ENCODE peak calls at places on chromosomes 16 and 17, in ten cellular contexts. Q is pancreas, N is EL, D is HFF-Myc, L is cardiac fibroblast, K is hepatocyte, B is heart left ventricle, R is cardiac muscle cell, M is KBM-7, S is Right ventricle myocardium superior. J is an unnamed sample.

GRCh38 chr17:60926466-60927183 is 249.0 kb downstream of the BCAS3 start:
- DNase-seq in K (no peak), L (peak; percentile 26), N (peak; percentile 24), B (no peak), Q (no peak), R (no peak), S (no peak), D (no peak), M (no peak), J (no peak)

GRCh38 chr16:27853101-27853500 is 210.4 kb downstream of the GSG1L start:
- DNase-seq in D (no peak), B (no peak), L (no peak), S (no peak), K (no peak), N (no peak), M (no peak), R (peak; percentile 50), Q (no peak), J (no peak)

GRCh38 chr16:23174622-23175021 is 7.9 kb upstream of the SCNN1G start:
- DNase-seq in Q (no peak), R (peak; percentile 65), B (no peak), K (peak; percentile 34), L (peak; percentile 27), N (no peak), S (no peak), D (no peak), M (no peak), J (no peak)

GRCh38 chr17:82244413-82245140 is 15.7 kb downstream of the SLC16A3 start:
- DNase-seq in R (no peak), S (no peak), Q (no peak), M (peak; percentile 65), L (peak; percentile 67), B (no peak), K (no peak), D (no peak), N (no peak), J (no peak)

GRCh38 chr17:82400830-82401229 is 17.3 kb upstream of the HEXD start:
- DNase-seq in L (no peak), R (no peak), Q (no peak), S (peak; percentile 80), D (no peak), B (peak; percentile 66), N (no peak), M (peak; percentile 94), K (no peak), J (peak; percentile 78)

GRCh38 chr16:48011466-48011865 is 144.3 kb downstream of the ABCC12 start:
- DNase-seq in B (no peak), N (no peak), K (no peak), Q (no peak), L (no peak), D (no peak), M (no peak), R (no peak), S (no peak), J (no peak)

GRCh38 chr17:70365098-70365583 is 195.8 kb downstream of the KCNJ2 start:
- DNase-seq in K (peak; percentile 19), N (peak; percentile 48), M (peak; percentile 8), R (no peak), L (peak; percentile 58), B (no peak), D (no peak), S (no peak), Q (no peak), J (no peak)

GRCh38 chr16:86243571-86244154 is 266.7 kb upstream of the FOXF1 start:
- DNase-seq in D (no peak), R (no peak), M (no peak), L (no peak), K (no peak), S (no peak), B (no peak), N (no peak), Q (no peak), J (no peak)

GRCh38 chr16:1871974-1872635 is at the start of gene MEIOB:
- DNase-seq in L (peak; percentile 15), Q (peak; percentile 35), D (no peak), B (no peak), M (no peak), N (peak; percentile 10), R (peak; percentile 59), K (peak; percentile 44), S (no peak), J (no peak)

GRCh38 chr17:39687101-39687545 is 734 bp downstream of the PGAP3 start:
- DNase-seq in R (no peak), K (no peak), D (no peak), M (no peak), B (no peak), Q (no peak), N (no peak), L (no peak), S (no peak), J (no peak)

GRCh38 chr16:897200-897543 is 73.6 kb downstream of the LMF1 start:
- DNase-seq in D (no peak), N (no peak), K (no peak), S (no peak), R (no peak), B (no peak), Q (no peak), L (no peak), M (no peak), J (no peak)

GRCh38 chr17:58302171-58302918 is 21.6 kb upstream of the MPO start:
- DNase-seq in B (no peak), R (no peak), Q (no peak), L (no peak), M (no peak), D (no peak), S (peak; percentile 12), N (no peak), K (no peak), J (peak; percentile 51)

GRCh38 chr17:79844869-79845600 is 5.8 kb upstream of the CBX4 start:
- DNase-seq in B (peak; percentile 62), N (peak; percentile 38), Q (peak; percentile 63), R (peak; percentile 73), K (peak; percentile 84), D (no peak), M (no peak), S (peak; percentile 71), L (peak; percentile 21), J (peak; percentile 85)

GRCh38 chr16:4176794-4177438 is 60.7 kb upstream of the ADCY9 start:
- DNase-seq in B (no peak), D (no peak), Q (no peak), L (peak; percentile 78), M (peak; percentile 19), S (no peak), K (peak; percentile 75), R (no peak), N (peak; percentile 71), J (no peak)

GRCh38 chr17:77146882-77147281 is 6.1 kb downstream of the SEC14L1 start:
- DNase-seq in M (no peak), L (no peak), N (no peak), S (peak; percentile 59), B (peak; percentile 40), D (no peak), Q (peak; percentile 71), K (peak; percentile 69), R (no peak), J (no peak)

GRCh38 chr16:84751241-84751640 is 51.4 kb downstream of the USP10 start:
- DNase-seq in B (no peak), K (no peak), N (no peak), L (no peak), M (no peak), S (no peak), R (no peak), D (no peak), Q (no peak), J (no peak)

GRCh38 chr16:49055824-49056545 is 225.7 kb downstream of the CBLN1 start:
- DNase-seq in Q (no peak), N (no peak), D (no peak), L (no peak), K (no peak), M (no peak), B (no peak), S (no peak), R (no peak), J (no peak)

GRCh38 chr17:69047368-69048263 is 13.1 kb downstream of the ABCA9 start:
- DNase-seq in Q (peak; percentile 61), M (peak; percentile 97), D (no peak), S (peak; percentile 76), B (peak; percentile 72), R (peak; percentile 46), K (peak; percentile 78), N (peak; percentile 42), L (peak; percentile 87), J (peak; percentile 71)

GRCh38 chr17:45393477-45393876 is 39.2 kb downstream of the ARHGAP27 start:
- DNase-seq in S (no peak), L (no peak), N (no peak), R (no peak), D (no peak), M (no peak), Q (no peak), K (no peak), B (no peak), J (no peak)

GRCh38 chr16:50368410-50369132 is at the start of gene BRD7:
- DNase-seq in R (peak; percentile 86), Q (peak; percentile 74), K (peak; percentile 91), L (peak; percentile 43), N (peak; percentile 61), M (peak; percentile 37), B (peak; percentile 67), S (peak; percentile 73), D (no peak), J (peak; percentile 85)

GRCh38 chr17:61416540-61417363 is 17.1 kb downstream of the TBX2 start:
- DNase-seq in Q (peak; percentile 80), D (peak; percentile 77), M (peak; percentile 87), S (peak; percentile 93), N (peak; percentile 95), R (peak; percentile 97), L (peak; percentile 89), K (peak; percentile 95), B (peak; percentile 93), J (peak; percentile 93)

GRCh38 chr17:7852919-7853692 is 1.8 kb upstream of the TMEM88 start:
- DNase-seq in S (no peak), B (no peak), L (no peak), N (no peak), D (no peak), M (no peak), R (no peak), Q (peak; percentile 29), K (peak; percentile 14), J (peak; percentile 49)

GRCh38 chr17:58006563-58006923 is 503 bp downstream of the SRSF1 start:
- DNase-seq in L (peak; percentile 78), S (peak; percentile 84), M (peak; percentile 80), K (peak; percentile 93), Q (peak; percentile 66), R (peak; percentile 87), B (peak; percentile 84), N (peak; percentile 74), D (no peak), J (peak; percentile 85)

GRCh38 chr17:74527081-74527480 is 4.2 kb downstream of the CD300LB start:
- DNase-seq in M (no peak), R (no peak), K (no peak), B (no peak), Q (no peak), N (no peak), L (no peak), S (no peak), D (no peak), J (no peak)

GRCh38 chr17:81967533-81968395 is 6.8 kb upstream of the NOTUM start:
- DNase-seq in M (peak; percentile 25), B (peak; percentile 89), Q (peak; percentile 82), D (peak; percentile 24), S (peak; percentile 86), R (peak; percentile 95), L (peak; percentile 65), K (peak; percentile 88), N (peak; percentile 54), J (peak; percentile 87)

GRCh38 chr16:71570143-71570542 is 6.7 kb downstream of the TAT start:
- DNase-seq in S (no peak), D (no peak), B (no peak), Q (no peak), M (no peak), K (no peak), R (no peak), L (no peak), N (no peak), J (no peak)

GRCh38 chr16:78816499-78817441 is 717.3 kb downstream of the WWOX start:
- DNase-seq in R (no peak), N (no peak), D (no peak), S (no peak), B (no peak), K (peak; percentile 40), M (no peak), Q (peak; percentile 52), L (peak; percentile 0), J (no peak)

GRCh38 chr16:792221-792995 is 4.0 kb downstream of the CHTF18 start:
- DNase-seq in R (no peak), Q (no peak), L (no peak), S (no peak), B (no peak), M (no peak), D (no peak), N (no peak), K (no peak), J (no peak)

J was measured in aorta.